ENCODE peak calls at places on chromosomes 2 and 18, in ten cellular contexts. One of them, this sample, is unnamed.

GRCh38 chr2:18479901-18480369 is 80.5 kb downstream of the RDH14 start:
- DNase-seq in hepatocyte: peak
- DNase-seq in retinal pigment epithelial cell: no peak
- DNase-seq in colonic mucosa: no peak
- DNase-seq in H1: no peak
- DNase-seq in AG09309: peak
- DNase-seq in PC-3: no peak
- DNase-seq in astrocyte of the spinal cord: no peak
- DNase-seq in ovary: no peak
- DNase-seq in body of pancreas: no peak
- DNase-seq in this sample: peak

GRCh38 chr2:214410128-214410775 is 602 bp upstream of the VWC2L start:
- DNase-seq in hepatocyte: no peak
- DNase-seq in retinal pigment epithelial cell: no peak
- DNase-seq in colonic mucosa: no peak
- DNase-seq in H1: no peak
- DNase-seq in AG09309: no peak
- DNase-seq in PC-3: peak
- DNase-seq in astrocyte of the spinal cord: no peak
- DNase-seq in ovary: no peak
- DNase-seq in body of pancreas: no peak
- DNase-seq in this sample: no peak

GRCh38 chr2:234245945-234246344 is 195.4 kb downstream of the SPP2 start:
- DNase-seq in hepatocyte: no peak
- DNase-seq in retinal pigment epithelial cell: peak
- DNase-seq in colonic mucosa: no peak
- DNase-seq in H1: no peak
- DNase-seq in AG09309: no peak
- DNase-seq in PC-3: peak
- DNase-seq in astrocyte of the spinal cord: peak
- DNase-seq in ovary: no peak
- DNase-seq in body of pancreas: no peak
- DNase-seq in this sample: peak

GRCh38 chr2:145503511-145503910 is 983.6 kb upstream of the ZEB2 start:
- DNase-seq in hepatocyte: peak
- DNase-seq in retinal pigment epithelial cell: no peak
- DNase-seq in colonic mucosa: no peak
- DNase-seq in H1: no peak
- DNase-seq in AG09309: no peak
- DNase-seq in PC-3: no peak
- DNase-seq in astrocyte of the spinal cord: no peak
- DNase-seq in ovary: no peak
- DNase-seq in body of pancreas: no peak
- DNase-seq in this sample: peak

GRCh38 chr2:52456759-52457377 is 1310.7 kb upstream of the CHAC2 start:
- DNase-seq in hepatocyte: peak
- DNase-seq in retinal pigment epithelial cell: no peak
- DNase-seq in colonic mucosa: no peak
- DNase-seq in H1: no peak
- DNase-seq in AG09309: no peak
- DNase-seq in PC-3: no peak
- DNase-seq in astrocyte of the spinal cord: no peak
- DNase-seq in ovary: no peak
- DNase-seq in body of pancreas: no peak
- DNase-seq in this sample: no peak

GRCh38 chr2:235468978-235469694 is 24.7 kb upstream of the AGAP1 start:
- DNase-seq in hepatocyte: peak
- DNase-seq in retinal pigment epithelial cell: peak
- DNase-seq in colonic mucosa: peak
- DNase-seq in H1: no peak
- DNase-seq in AG09309: peak
- DNase-seq in PC-3: peak
- DNase-seq in astrocyte of the spinal cord: peak
- DNase-seq in ovary: no peak
- DNase-seq in body of pancreas: peak
- DNase-seq in this sample: peak

GRCh38 chr2:211455225-211455841 is 898.9 kb downstream of the CPS1 start:
- DNase-seq in hepatocyte: peak
- DNase-seq in retinal pigment epithelial cell: peak
- DNase-seq in colonic mucosa: peak
- DNase-seq in H1: no peak
- DNase-seq in AG09309: peak
- DNase-seq in PC-3: peak
- DNase-seq in astrocyte of the spinal cord: peak
- DNase-seq in ovary: no peak
- DNase-seq in body of pancreas: peak
- DNase-seq in this sample: peak

GRCh38 chr18:35024965-35025364 is 16.2 kb upstream of the MAPRE2 start:
- DNase-seq in hepatocyte: peak
- DNase-seq in retinal pigment epithelial cell: peak
- DNase-seq in colonic mucosa: peak
- DNase-seq in H1: no peak
- DNase-seq in AG09309: peak
- DNase-seq in PC-3: peak
- DNase-seq in astrocyte of the spinal cord: peak
- DNase-seq in ovary: peak
- DNase-seq in body of pancreas: peak
- DNase-seq in this sample: peak

GRCh38 chr18:50748243-50749229 is 71.3 kb downstream of the MRO start:
- DNase-seq in hepatocyte: peak
- DNase-seq in retinal pigment epithelial cell: no peak
- DNase-seq in colonic mucosa: no peak
- DNase-seq in H1: peak
- DNase-seq in AG09309: no peak
- DNase-seq in PC-3: no peak
- DNase-seq in astrocyte of the spinal cord: no peak
- DNase-seq in ovary: no peak
- DNase-seq in body of pancreas: no peak
- DNase-seq in this sample: no peak

GRCh38 chr2:160427629-160428424 is 65.8 kb downstream of the RBMS1 start:
- DNase-seq in hepatocyte: no peak
- DNase-seq in retinal pigment epithelial cell: no peak
- DNase-seq in colonic mucosa: no peak
- DNase-seq in H1: no peak
- DNase-seq in AG09309: peak
- DNase-seq in PC-3: no peak
- DNase-seq in astrocyte of the spinal cord: peak
- DNase-seq in ovary: no peak
- DNase-seq in body of pancreas: no peak
- DNase-seq in this sample: peak

GRCh38 chr2:189574793-189575475 is 5.7 kb downstream of the SLC40A1 start:
- DNase-seq in hepatocyte: peak
- DNase-seq in retinal pigment epithelial cell: no peak
- DNase-seq in colonic mucosa: no peak
- DNase-seq in H1: no peak
- DNase-seq in AG09309: no peak
- DNase-seq in PC-3: no peak
- DNase-seq in astrocyte of the spinal cord: no peak
- DNase-seq in ovary: no peak
- DNase-seq in body of pancreas: no peak
- DNase-seq in this sample: no peak

DNA sequence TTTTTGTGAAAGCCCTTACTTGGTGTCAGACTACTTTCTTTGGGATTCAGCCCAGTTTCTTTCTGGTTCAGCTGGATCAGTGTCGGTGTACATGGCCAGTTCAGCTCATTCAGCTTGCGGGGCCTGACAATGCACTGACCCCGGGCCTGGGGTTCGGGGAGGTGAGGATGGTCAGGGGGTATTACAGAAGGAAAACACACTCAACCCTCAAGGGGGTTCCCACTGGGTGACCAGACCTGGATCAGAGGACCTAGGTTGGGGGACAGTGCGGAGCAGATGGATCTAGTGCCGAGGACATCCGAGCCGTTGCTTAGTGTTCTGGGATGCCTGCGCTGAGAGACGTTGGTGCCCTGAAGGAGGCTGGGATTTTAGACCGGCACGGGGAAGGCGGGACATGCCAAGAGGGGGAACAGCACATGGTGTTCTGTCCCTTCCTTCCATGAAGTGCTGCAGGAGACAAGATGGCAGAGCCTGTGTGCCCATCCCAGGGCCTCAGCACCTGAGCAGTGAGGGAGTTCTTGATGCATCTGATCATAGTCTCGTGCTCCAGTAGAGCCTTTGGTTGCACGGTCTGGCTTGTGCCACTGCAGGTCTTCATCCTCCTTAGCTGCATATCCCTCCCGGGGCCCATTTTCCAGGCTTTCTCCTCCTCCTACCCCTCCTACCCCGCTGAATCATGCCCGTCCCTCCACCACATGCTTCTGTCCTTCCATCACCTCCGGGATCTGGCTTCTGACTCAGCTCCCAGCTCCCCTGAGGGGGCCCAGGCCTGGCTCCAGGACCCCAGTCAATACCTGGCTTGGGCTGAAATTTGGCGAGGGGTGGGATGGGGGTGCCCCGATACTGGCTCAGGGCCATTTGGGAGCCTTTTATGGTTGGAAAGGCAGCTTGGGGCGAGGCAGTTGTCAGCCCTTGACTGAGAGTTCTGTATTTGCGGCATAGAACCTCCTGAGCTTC is 18.0 kb downstream of the SPEG start:
- DNase-seq in hepatocyte: peak
- DNase-seq in retinal pigment epithelial cell: no peak
- DNase-seq in colonic mucosa: no peak
- DNase-seq in H1: no peak
- DNase-seq in AG09309: peak
- DNase-seq in PC-3: peak
- DNase-seq in astrocyte of the spinal cord: peak
- DNase-seq in ovary: peak
- DNase-seq in body of pancreas: peak
- DNase-seq in this sample: peak
- H3K4me3 ChIP-seq in hepatocyte: no peak
- H3K4me3 ChIP-seq in retinal pigment epithelial cell: no peak
- H3K4me3 ChIP-seq in colonic mucosa: no peak
- H3K4me3 ChIP-seq in H1: no peak
- H3K4me3 ChIP-seq in AG09309: no peak
- H3K4me3 ChIP-seq in PC-3: peak
- H3K4me3 ChIP-seq in astrocyte of the spinal cord: no peak
- H3K4me3 ChIP-seq in ovary: no peak
- H3K4me3 ChIP-seq in body of pancreas: no peak
- H3K4me3 ChIP-seq in this sample: peak

GRCh38 chr18:33317640-33318039 is 122.9 kb downstream of the CCDC178 start:
- DNase-seq in hepatocyte: no peak
- DNase-seq in retinal pigment epithelial cell: no peak
- DNase-seq in colonic mucosa: no peak
- DNase-seq in H1: no peak
- DNase-seq in AG09309: no peak
- DNase-seq in PC-3: no peak
- DNase-seq in astrocyte of the spinal cord: no peak
- DNase-seq in ovary: no peak
- DNase-seq in body of pancreas: no peak
- DNase-seq in this sample: no peak

DNA sequence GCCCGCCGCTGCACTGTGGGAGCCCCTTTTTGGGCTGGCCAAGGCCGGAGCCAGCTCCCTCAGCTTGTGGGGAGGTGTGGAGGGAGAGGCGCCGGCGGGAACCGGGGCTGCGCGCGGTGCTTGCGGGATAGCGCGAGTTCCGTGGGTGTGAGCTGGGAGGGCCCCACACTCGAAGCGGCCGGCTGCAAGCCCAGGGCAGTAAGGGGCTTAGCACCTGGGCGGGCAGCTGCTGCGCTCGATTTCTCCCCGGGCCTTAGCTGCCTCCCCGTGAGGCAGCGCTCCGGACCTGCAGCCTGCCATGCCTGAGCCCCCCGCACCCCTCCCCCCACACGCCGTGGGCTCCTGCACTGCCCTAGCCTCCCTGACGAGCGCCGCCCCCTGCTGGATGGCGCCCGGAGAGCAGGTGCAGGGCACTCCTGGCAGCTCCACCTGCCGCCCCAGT is 124.4 kb downstream of the CCDC178 start:
- DNase-seq in hepatocyte: peak
- DNase-seq in retinal pigment epithelial cell: no peak
- DNase-seq in colonic mucosa: no peak
- DNase-seq in H1: peak
- DNase-seq in AG09309: no peak
- DNase-seq in PC-3: no peak
- DNase-seq in astrocyte of the spinal cord: no peak
- DNase-seq in ovary: no peak
- DNase-seq in body of pancreas: no peak
- DNase-seq in this sample: no peak
- TF ChIP-seq CTCF in hepatocyte: peak
- TF ChIP-seq CTCF in retinal pigment epithelial cell: no peak
- TF ChIP-seq CTCF in colonic mucosa: no peak
- TF ChIP-seq CTCF in H1: peak
- TF ChIP-seq CTCF in AG09309: no peak
- TF ChIP-seq CTCF in PC-3: no peak
- TF ChIP-seq CTCF in astrocyte of the spinal cord: no peak
- TF ChIP-seq CTCF in ovary: no peak
- TF ChIP-seq CTCF in body of pancreas: no peak
- TF ChIP-seq CTCF in this sample: no peak

GRCh38 chr18:74456017-74456408 is 1.1 kb downstream of the DIPK1C start:
- DNase-seq in hepatocyte: no peak
- DNase-seq in retinal pigment epithelial cell: no peak
- DNase-seq in colonic mucosa: no peak
- DNase-seq in H1: no peak
- DNase-seq in AG09309: no peak
- DNase-seq in PC-3: no peak
- DNase-seq in astrocyte of the spinal cord: no peak
- DNase-seq in ovary: no peak
- DNase-seq in body of pancreas: no peak
- DNase-seq in this sample: no peak

GRCh38 chr18:74456409-74457042 is 582 bp downstream of the DIPK1C start:
- DNase-seq in hepatocyte: no peak
- DNase-seq in retinal pigment epithelial cell: no peak
- DNase-seq in colonic mucosa: no peak
- DNase-seq in H1: peak
- DNase-seq in AG09309: no peak
- DNase-seq in PC-3: no peak
- DNase-seq in astrocyte of the spinal cord: no peak
- DNase-seq in ovary: no peak
- DNase-seq in body of pancreas: no peak
- DNase-seq in this sample: no peak

GRCh38 chr18:74454279-74454741 is 2.8 kb downstream of the DIPK1C start:
- DNase-seq in hepatocyte: no peak
- DNase-seq in retinal pigment epithelial cell: no peak
- DNase-seq in colonic mucosa: no peak
- DNase-seq in H1: no peak
- DNase-seq in AG09309: no peak
- DNase-seq in PC-3: no peak
- DNase-seq in astrocyte of the spinal cord: no peak
- DNase-seq in ovary: no peak
- DNase-seq in body of pancreas: no peak
- DNase-seq in this sample: no peak

GRCh38 chr18:74453642-74454198 is 3.4 kb downstream of the DIPK1C start:
- DNase-seq in hepatocyte: no peak
- DNase-seq in retinal pigment epithelial cell: no peak
- DNase-seq in colonic mucosa: no peak
- DNase-seq in H1: no peak
- DNase-seq in AG09309: no peak
- DNase-seq in PC-3: no peak
- DNase-seq in astrocyte of the spinal cord: no peak
- DNase-seq in ovary: no peak
- DNase-seq in body of pancreas: no peak
- DNase-seq in this sample: no peak

GRCh38 chr18:74455386-74455785 is 1.7 kb downstream of the DIPK1C start:
- DNase-seq in hepatocyte: no peak
- DNase-seq in retinal pigment epithelial cell: no peak
- DNase-seq in colonic mucosa: no peak
- DNase-seq in H1: no peak
- DNase-seq in AG09309: no peak
- DNase-seq in PC-3: no peak
- DNase-seq in astrocyte of the spinal cord: no peak
- DNase-seq in ovary: no peak
- DNase-seq in body of pancreas: no peak
- DNase-seq in this sample: no peak
- H3K4me3 ChIP-seq in hepatocyte: no peak
- H3K4me3 ChIP-seq in retinal pigment epithelial cell: no peak
- H3K4me3 ChIP-seq in colonic mucosa: no peak
- H3K4me3 ChIP-seq in H1: no peak
- H3K4me3 ChIP-seq in AG09309: no peak
- H3K4me3 ChIP-seq in PC-3: no peak
- H3K4me3 ChIP-seq in astrocyte of the spinal cord: no peak
- H3K4me3 ChIP-seq in ovary: no peak
- H3K4me3 ChIP-seq in body of pancreas: no peak
- H3K4me3 ChIP-seq in this sample: no peak

GRCh38 chr18:31042391-31043181 is at the start of gene DSC3:
- DNase-seq in hepatocyte: peak
- DNase-seq in retinal pigment epithelial cell: no peak
- DNase-seq in colonic mucosa: peak
- DNase-seq in H1: peak
- DNase-seq in AG09309: no peak
- DNase-seq in PC-3: peak
- DNase-seq in astrocyte of the spinal cord: peak
- DNase-seq in ovary: peak
- DNase-seq in body of pancreas: peak
- DNase-seq in this sample: no peak
- TF ChIP-seq CTCF in hepatocyte: no peak
- TF ChIP-seq CTCF in retinal pigment epithelial cell: no peak
- TF ChIP-seq CTCF in colonic mucosa: no peak
- TF ChIP-seq CTCF in H1: no peak
- TF ChIP-seq CTCF in AG09309: no peak
- TF ChIP-seq CTCF in PC-3: no peak
- TF ChIP-seq CTCF in astrocyte of the spinal cord: no peak
- TF ChIP-seq CTCF in ovary: no peak
- TF ChIP-seq CTCF in body of pancreas: no peak
- TF ChIP-seq CTCF in this sample: no peak